ENCODE peak calls at places on chromosomes 12 and 14, in four cellular contexts. U is ovary, H is heart right ventricle, R is caudate nucleus. K is an unnamed sample.
A peak's percentile ranks its signal among the peaks of the same experiment; 100 is the strongest.

GRCh38 chr14:75221797-75222196 is 45.4 kb upstream of the TMED10 start:
- DNase-seq in U (no peak), H (no peak), R (no peak), K (no peak)

GRCh38 chr14:23052182-23052623 is 5.1 kb downstream of the CDH24 start:
- DNase-seq in U (peak; percentile 31), H (no peak), R (no peak), K (no peak)

GRCh38 chr14:31954991-31955390 is 122.1 kb upstream of the ARHGAP5 start:
- DNase-seq in U (no peak), H (no peak), R (no peak), K (no peak)

GRCh38 chr12:46368684-46369083 is 3.9 kb downstream of the SLC38A2 start:
- DNase-seq in U (no peak), H (no peak), R (no peak), K (no peak)

GRCh38 chr12:58323676-58324075 is 382.3 kb downstream of the ATP23 start:
- DNase-seq in U (no peak), H (no peak), R (no peak), K (no peak)

GRCh38 chr14:70064111-70064885 is 124.5 kb downstream of the SLC8A3 start:
- DNase-seq in U (no peak), H (no peak), R (no peak), K (no peak)

GRCh38 chr14:92466068-92466458 is 47.5 kb upstream of the RIN3 start:
- DNase-seq in U (no peak), H (no peak), R (no peak), K (no peak)

GRCh38 chr12:27273114-27273513 is 29.0 kb downstream of the STK38L start:
- DNase-seq in U (no peak), H (no peak), R (no peak), K (no peak)

GRCh38 chr12:90999946-91000345 is 4.8 kb downstream of the EPYC start:
- DNase-seq in U (no peak), H (no peak), R (no peak), K (no peak)

GRCh38 chr14:37195327-37195726 is 2.4 kb upstream of the MIPOL1 start:
- DNase-seq in U (no peak), H (no peak), R (no peak), K (no peak)

GRCh38 chr12:125742413-125742812 is 677.2 kb downstream of the AACS start:
- DNase-seq in U (no peak), H (no peak), R (peak; percentile 18), K (no peak)

GRCh38 chr14:21825147-21825743 is 151.6 kb upstream of the OR4E1 start:
- DNase-seq in U (no peak), H (no peak), R (no peak), K (peak; percentile 50)

GRCh38 chr12:71872999-71873398 is 33.4 kb downstream of the TBC1D15 start:
- DNase-seq in U (no peak), H (no peak), R (no peak), K (no peak)

GRCh38 chr12:70120970-70121369 is 122.3 kb upstream of the CNOT2 start:
- DNase-seq in U (no peak), H (no peak), R (no peak), K (no peak)

GRCh38 chr14:20356422-20356821 is 13.0 kb downstream of the PARP2 start:
- DNase-seq in U (no peak), H (no peak), R (no peak), K (no peak)

GRCh38 chr14:104688755-104689619 is at the start of gene INF2:
- DNase-seq in U (peak; percentile 70), H (peak; percentile 75), R (no peak), K (peak; percentile 37)

GRCh38 chr12:29908154-29908553 is 124.4 kb upstream of the TMTC1 start:
- DNase-seq in U (no peak), H (no peak), R (no peak), K (no peak)

GRCh38 chr12:14716848-14717444 is 20.5 kb upstream of the GUCY2C start:
- DNase-seq in U (no peak), H (no peak), R (no peak), K (peak; percentile 53)

GRCh38 chr14:32561520-32561919 is 232.4 kb downstream of the AKAP6 start:
- DNase-seq in U (no peak), H (no peak), R (no peak), K (no peak)

DNA sequence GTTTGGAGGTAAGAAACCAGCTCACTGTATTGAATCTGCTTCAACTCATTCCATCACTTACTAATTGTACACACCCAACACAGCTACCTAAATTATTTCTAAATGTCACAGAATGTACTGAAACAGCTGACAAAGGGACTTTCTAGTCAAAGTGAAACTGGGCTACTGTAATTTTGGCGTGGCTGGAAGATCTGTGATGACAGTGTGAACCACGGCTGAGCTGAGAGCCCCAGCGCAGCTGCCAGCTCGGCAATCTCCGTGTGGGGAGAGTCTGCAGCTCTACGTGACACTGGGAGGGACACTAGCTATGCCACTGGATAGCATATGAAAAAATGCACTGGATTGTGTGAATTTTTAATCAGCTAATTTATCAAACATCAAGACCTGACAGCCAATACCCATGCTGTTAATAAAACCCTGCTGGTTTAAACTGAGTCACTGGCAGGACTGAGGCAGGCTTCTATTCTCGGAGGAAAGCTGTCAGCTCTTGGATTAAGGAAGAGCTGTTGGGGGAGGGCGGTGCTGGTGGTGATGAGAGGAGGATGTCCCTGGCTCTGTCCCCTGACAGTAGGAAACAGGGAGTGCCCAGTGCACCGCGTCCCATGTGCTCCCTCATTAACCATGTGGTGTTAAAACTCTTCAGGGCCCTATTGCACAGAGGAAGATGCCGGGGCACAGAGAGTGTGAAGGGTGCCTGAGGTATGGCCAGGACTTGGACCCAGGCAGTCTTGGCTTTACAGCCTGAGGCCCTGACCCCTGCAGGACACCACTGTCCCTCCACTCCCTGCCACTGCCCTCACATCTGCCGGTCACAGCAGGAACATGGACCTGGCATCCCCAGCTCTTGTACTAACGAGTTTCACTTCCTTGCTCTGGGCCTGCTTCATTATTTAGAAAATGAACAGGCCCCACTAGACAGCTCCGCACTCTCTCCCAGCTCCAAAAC is 13.3 kb downstream of the SLC15A4 start:
- DNase-seq in U (no peak), H (peak; percentile 43), R (no peak), K (no peak)
- H3K27ac ChIP-seq in U (no peak overlapping the region), H (peak overlapping the region; percentile 80), R (peak overlapping the region; percentile 74), K (no peak overlapping the region)

DNA sequence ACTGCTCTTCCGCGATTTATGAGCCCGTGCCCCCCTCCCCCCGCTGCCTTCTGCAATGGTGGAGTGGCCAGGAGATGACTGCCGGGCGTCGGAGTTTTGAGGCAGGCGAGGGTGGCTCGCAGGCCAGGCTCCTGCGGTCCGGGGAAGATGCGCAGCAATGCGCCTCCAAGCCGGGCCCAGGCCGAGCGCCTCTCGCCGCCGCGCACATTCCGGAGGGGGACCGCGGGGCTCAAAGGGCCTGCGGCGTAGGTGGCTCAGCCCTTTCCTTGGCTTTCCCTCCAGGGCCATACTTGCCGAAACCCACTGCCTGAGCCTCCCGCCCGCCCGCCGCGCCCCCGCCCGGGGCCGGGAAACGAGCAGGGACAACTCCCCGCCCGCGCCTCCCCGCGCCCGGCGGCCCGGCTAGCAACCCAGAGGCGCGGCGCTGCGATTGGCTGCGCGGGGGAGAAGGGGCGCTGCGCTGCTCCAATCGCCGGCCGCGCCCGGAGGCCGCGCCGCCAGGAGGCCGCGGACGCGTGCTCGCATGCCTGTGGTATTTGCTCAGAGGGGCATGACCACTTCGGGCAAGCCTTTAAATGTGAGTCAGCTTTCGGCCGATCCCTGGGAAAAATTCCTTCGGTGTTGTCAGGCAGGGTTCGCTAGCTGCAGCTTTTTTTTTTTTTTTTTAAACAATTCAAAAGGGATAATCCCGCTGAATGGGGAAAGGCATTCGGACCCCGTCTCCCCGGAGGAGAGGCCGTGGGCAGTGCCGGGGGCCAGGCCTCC is 157.9 kb upstream of the PARP11 start:
- DNase-seq in U (peak; percentile 90), H (peak; percentile 84), R (peak; percentile 39), K (peak; percentile 70)
- H3K27ac ChIP-seq in U (peak overlapping the region; percentile 33), H (no peak overlapping the region), R (no peak overlapping the region), K (no peak overlapping the region)

GRCh38 chr12:52222692-52223091 is 10.4 kb upstream of the KRT7 start:
- DNase-seq in U (no peak), H (no peak), R (no peak), K (no peak)

GRCh38 chr12:52225752-52226151 is 7.3 kb upstream of the KRT7 start:
- DNase-seq in U (no peak), H (no peak), R (no peak), K (no peak)

GRCh38 chr12:52223411-52224039 is 9.5 kb upstream of the KRT7 start:
- DNase-seq in U (no peak), H (no peak), R (no peak), K (no peak)

GRCh38 chr12:52221912-52222457 is 11.1 kb upstream of the KRT7 start:
- DNase-seq in U (no peak), H (peak; percentile 49), R (peak; percentile 60), K (no peak)

DNA sequence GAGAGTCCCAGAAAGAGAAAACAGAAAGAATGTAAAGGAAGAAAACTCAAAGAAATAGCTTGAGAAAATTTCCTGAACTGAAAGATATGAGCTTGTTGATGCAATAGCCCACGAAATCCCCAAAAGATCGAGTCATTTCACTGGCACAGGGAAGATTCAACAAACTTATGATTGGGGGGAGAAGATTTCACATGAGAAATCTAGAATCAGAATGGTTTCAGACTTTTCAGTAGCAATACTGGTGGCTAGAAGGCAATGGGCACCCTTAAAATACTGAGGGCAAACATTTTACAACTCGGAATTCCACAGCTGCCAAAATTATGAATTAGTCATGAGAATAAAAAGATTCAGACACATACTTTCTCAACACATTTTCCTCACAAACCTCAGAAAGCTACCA is 8.9 kb upstream of the KRT7 start:
- DNase-seq in U (no peak), H (no peak), R (no peak), K (no peak)
- H3K27ac ChIP-seq in U (no peak overlapping the region), H (no peak overlapping the region), R (no peak overlapping the region), K (no peak overlapping the region)

GRCh38 chr14:95544588-95544987 is 9.7 kb downstream of the GLRX5 start:
- DNase-seq in U (no peak), H (no peak), R (no peak), K (no peak)

GRCh38 chr14:95548328-95548929 is 13.6 kb downstream of the GLRX5 start:
- DNase-seq in U (no peak), H (no peak), R (no peak), K (no peak)

GRCh38 chr14:95547626-95548327 is 12.9 kb downstream of the GLRX5 start:
- DNase-seq in U (no peak), H (no peak), R (no peak), K (no peak)

GRCh38 chr14:95547272-95547625 is 12.4 kb downstream of the GLRX5 start:
- DNase-seq in U (no peak), H (no peak), R (no peak), K (no peak)

DNA sequence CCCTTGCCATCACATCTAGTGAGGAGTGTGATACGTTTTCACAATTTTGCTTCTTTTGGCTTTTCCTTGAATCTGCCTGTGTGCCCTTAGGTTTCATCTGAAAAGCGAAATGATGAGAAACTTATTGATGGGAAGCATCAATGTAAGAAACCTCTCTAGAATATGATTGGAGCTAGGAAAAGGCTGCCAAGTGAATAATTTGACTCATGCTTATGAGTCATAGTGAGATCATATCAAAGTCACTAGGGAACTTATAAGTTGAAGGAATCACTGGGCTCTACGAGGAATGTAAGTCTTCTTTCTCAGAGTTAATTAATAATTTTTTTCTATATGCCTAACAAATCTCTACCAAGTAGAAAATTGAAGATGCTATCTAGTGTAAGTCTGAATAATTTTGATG is 10.9 kb downstream of the GLRX5 start:
- DNase-seq in U (no peak), H (no peak), R (no peak), K (no peak)
- H3K27ac ChIP-seq in U (no peak overlapping the region), H (peak overlapping the region; percentile 1), R (peak overlapping the region; percentile 31), K (no peak overlapping the region)

K was measured in CD4-positive, alpha-beta memory T cell.